ENCODE peak calls at places on chromosomes 2 and 18, in five cellular contexts. K is sigmoid colon, L is heart left ventricle, X is neural progenitor cell, G is mucosa of descending colon. S is an unnamed sample. For H3K4me1, the result is how much of the 10 kb centered on the place peaks cover.

GRCh38 chr2:18456026-18456425 is 104.4 kb downstream of the RDH14 start:
- DNase-seq in L (no peak), G (no peak), K (no peak), X (no peak), S (no peak)

GRCh38 chr2:228581731-228582130 is 400.2 kb upstream of the SPHKAP start:
- DNase-seq in G (no peak), K (no peak), L (no peak), X (no peak), S (no peak)

GRCh38 chr2:65666156-65666725 is 233.8 kb upstream of the SPRED2 start:
- DNase-seq in K (no peak), X (no peak), L (no peak), G (no peak), S (no peak)

GRCh38 chr18:4797286-4797685 is 342.2 kb upstream of the DLGAP1 start:
- DNase-seq in G (no peak), X (no peak), L (no peak), K (no peak), S (no peak)

GRCh38 chr2:72719416-72719815 is 106.4 kb downstream of the EXOC6B start:
- DNase-seq in G (no peak), X (peak), L (no peak), K (no peak), S (no peak)

GRCh38 chr18:8706545-8706980 is 1.2 kb downstream of the MTCL1 start:
- DNase-seq in K (peak), G (no peak), L (no peak), X (peak), S (no peak)

GRCh38 chr18:77271720-77272481 is 22.3 kb downstream of the GALR1 start:
- DNase-seq in L (no peak), K (no peak), G (no peak), X (no peak), S (no peak)

GRCh38 chr2:142585785-142586184 is 291.7 kb upstream of the KYNU start:
- DNase-seq in X (no peak), G (no peak), K (no peak), L (no peak), S (no peak)

GRCh38 chr2:20431772-20432171 is 15.1 kb upstream of the RHOB start:
- DNase-seq in K (peak), G (no peak), L (no peak), X (no peak), S (no peak)

GRCh38 chr2:187922841-187923240 is 368.6 kb upstream of the TFPI start:
- DNase-seq in G (no peak), X (no peak), L (no peak), K (no peak), S (no peak)

GRCh38 chr18:6414723-6415362 is at the start of gene L3MBTL4:
- DNase-seq in X (peak), L (peak), G (peak), K (peak), S (peak)

GRCh38 chr2:168545439-168546082 is 89.5 kb downstream of the CERS6 start:
- DNase-seq in K (no peak), X (peak), G (no peak), L (no peak), S (no peak)

GRCh38 chr2:1846046-1847015 is 102.0 kb upstream of the PXDN start:
- DNase-seq in X (no peak), L (no peak), K (no peak), G (no peak), S (no peak)

GRCh38 chr18:8989855-8990254 is 112.6 kb upstream of the NDUFV2 start:
- DNase-seq in G (no peak), X (no peak), L (no peak), K (no peak), S (no peak)

GRCh38 chr2:177724398-177725287 is 332.1 kb downstream of the AGPS start:
- DNase-seq in L (peak), X (peak), K (peak), G (peak), S (peak)

GRCh38 chr2:101956465-101957030 is 35.2 kb upstream of the IL1R2 start:
- DNase-seq in L (no peak), K (no peak), X (no peak), G (no peak), S (no peak)

GRCh38 chr2:239250216-239251071 is 150.4 kb downstream of the HDAC4 start:
- DNase-seq in X (no peak), L (no peak), G (no peak), K (peak), S (no peak)
- H3K4me1 ChIP-seq in X (under half), L (under half), G (under half), K (half or more), S (under half)

GRCh38 chr2:139916822-139917221 is 1136.6 kb upstream of the NXPH2 start:
- DNase-seq in X (no peak), G (no peak), K (no peak), L (no peak), S (no peak)
- TF ChIP-seq CTCF in X (peak), G (no peak), K (no peak), L (no peak), S (no peak)

GRCh38 chr2:5794012-5794411 is 101.8 kb downstream of the SOX11 start:
- DNase-seq in K (no peak), G (no peak), L (no peak), X (no peak), S (no peak)
- H3K4me3 ChIP-seq in K (no peak), G (no peak), L (no peak), X (no peak), S (no peak)

GRCh38 chr2:71410716-71411115 is 42.6 kb upstream of the DYSF start:
- DNase-seq in K (no peak), G (no peak), L (no peak), X (no peak), S (no peak)

GRCh38 chr2:71409611-71410010 is 43.8 kb upstream of the DYSF start:
- DNase-seq in K (no peak), G (no peak), X (no peak), L (no peak), S (no peak)
- H3K4me1 ChIP-seq in K (under half), G (under half), X (under half), L (under half), S (under half)

GRCh38 chr2:83784315-83784714 is 674.8 kb downstream of the SUCLG1 start:
- DNase-seq in X (no peak), G (no peak), K (no peak), L (no peak), S (no peak)

GRCh38 chr2:83784920-83785319 is 674.2 kb downstream of the SUCLG1 start:
- DNase-seq in X (no peak), G (no peak), K (no peak), L (no peak), S (no peak)

GRCh38 chr2:83786140-83786539 is 672.9 kb downstream of the SUCLG1 start:
- DNase-seq in L (no peak), K (no peak), X (no peak), G (no peak), S (no peak)

GRCh38 chr2:83787189-83787588 is 671.9 kb downstream of the SUCLG1 start:
- DNase-seq in G (no peak), K (no peak), X (no peak), L (no peak), S (no peak)

GRCh38 chr2:83782122-83782521 is 677.0 kb downstream of the SUCLG1 start:
- DNase-seq in K (no peak), L (no peak), X (no peak), G (no peak), S (no peak)
- TF ChIP-seq CTCF in K (no peak), L (no peak), X (no peak), G (no peak), S (no peak)

DNA sequence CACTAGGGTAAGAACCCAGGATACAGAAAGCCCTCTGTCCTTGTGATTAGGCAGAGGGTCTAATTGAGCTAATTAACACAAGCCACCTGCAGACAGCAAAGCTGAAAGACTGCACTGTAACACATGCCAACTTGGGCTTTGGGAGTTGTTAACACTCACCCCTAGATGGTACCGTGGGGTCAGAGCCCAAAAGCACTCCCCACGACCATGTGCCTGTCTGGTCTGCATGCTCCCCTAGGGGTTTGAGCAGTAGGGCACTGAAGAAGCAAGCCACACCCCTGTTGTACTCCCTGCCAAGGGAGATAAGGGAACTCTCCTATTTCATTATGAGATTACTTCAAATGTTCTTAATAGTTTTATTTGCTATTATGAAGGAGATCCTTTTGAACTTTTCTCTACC is 560.1 kb upstream of the FSHR start:
- DNase-seq in L (no peak), K (no peak), X (no peak), G (no peak), S (no peak)
- H3K4me3 ChIP-seq in L (no peak), K (no peak), X (no peak), G (no peak), S (no peak)

DNA sequence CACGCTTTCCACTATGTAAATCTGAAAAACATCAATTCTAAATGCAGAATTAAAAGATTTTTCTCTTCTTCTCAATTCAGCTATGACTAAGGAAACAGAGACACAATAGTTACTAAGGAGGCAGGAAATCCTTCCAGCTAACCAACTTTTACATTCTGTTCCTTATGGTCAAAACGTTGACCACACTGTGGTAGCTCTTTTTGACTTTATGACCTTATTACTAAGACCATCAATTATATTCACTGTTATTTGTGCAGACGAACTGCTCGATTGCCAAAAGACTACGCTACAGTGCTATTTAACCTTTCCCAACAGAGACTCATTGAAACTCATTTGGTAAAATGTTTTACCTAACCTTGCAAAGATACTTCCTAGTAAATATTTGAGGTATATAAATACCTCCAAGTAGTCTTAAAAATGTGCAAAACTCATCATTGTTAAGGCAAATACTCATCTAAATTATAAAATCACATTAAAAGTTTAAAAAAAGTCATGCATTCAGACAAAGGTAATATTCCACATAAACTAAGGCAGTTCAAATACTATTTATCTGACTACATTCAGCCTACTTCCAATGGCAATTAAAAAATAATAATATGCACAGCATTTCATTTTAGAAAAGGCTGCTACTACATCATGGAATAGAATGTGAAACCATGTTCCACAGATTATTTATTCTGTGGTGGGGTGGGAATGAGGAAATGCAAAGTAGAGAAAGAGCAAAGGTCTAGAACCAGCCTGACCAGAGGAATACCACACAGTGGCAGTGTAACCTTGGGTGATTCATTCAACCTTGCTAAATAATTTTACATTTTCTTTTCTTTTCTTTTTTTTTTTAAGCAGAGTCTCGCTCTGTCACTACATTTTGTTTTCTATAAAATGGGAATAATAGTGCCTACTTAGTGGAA is 139.8 kb downstream of the THADA start:
- DNase-seq in G (no peak), X (no peak), K (no peak), L (no peak), S (no peak)
- H3K4me1 ChIP-seq in G (under half), X (under half), K (half or more), L (under half), S (under half)

DNA sequence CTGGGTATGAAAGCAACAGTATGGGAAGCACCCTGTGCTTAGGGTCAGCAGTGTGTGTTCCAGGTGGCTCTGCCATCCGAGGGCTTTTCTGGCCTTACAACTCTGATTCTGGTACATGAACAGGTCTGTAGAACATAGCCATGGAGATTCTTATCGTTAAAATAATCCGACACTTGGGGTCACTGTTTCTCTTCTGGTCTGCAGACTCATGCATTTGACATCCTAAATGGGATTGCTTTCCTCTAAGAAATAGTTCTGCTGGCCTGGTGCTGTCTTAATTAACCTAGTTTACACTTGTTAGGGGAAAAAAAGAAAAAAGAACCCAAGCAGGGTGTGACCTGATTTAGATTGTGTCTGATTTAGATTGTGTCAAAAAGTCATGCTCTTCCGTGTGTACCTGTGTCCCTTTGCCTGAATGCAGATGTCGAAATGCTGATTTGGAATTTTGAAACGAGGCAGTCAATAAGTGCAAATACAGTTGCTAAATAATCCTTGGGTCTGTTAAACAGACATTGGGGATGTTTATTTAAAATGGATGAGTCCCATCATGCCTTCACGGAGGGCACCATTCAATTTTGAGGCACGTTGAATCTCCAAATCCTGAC is 59.6 kb downstream of the TRPM8 start:
- DNase-seq in L (no peak), G (no peak), X (peak), K (no peak), S (no peak)
- TF ChIP-seq CTCF in L (peak), G (no peak), X (peak), K (no peak), S (peak)

GRCh38 chr2:42046819-42047487 is 868 bp upstream of the PKDCC start:
- DNase-seq in K (peak), G (no peak), X (peak), L (no peak), S (no peak)
- H3K4me3 ChIP-seq in K (peak), G (peak), X (peak), L (peak), S (peak)